ENCODE peak calls at places on chromosomes 7 and 10, in five cellular contexts. One of them, this sample, is unnamed.

GRCh38 chr10:14240253-14241189 is 90.2 kb downstream of the FRMD4A start:
- DNase-seq in GM12865: peak
- DNase-seq in uterus: no peak
- DNase-seq in cardiac fibroblast: no peak
- DNase-seq in GM12891: no peak
- DNase-seq in this sample: no peak

GRCh38 chr7:103065666-103066065 is 8.9 kb downstream of the FBXL13 start:
- DNase-seq in cardiac fibroblast: peak
- DNase-seq in GM12865: peak
- DNase-seq in GM12891: no peak
- DNase-seq in uterus: no peak
- DNase-seq in this sample: no peak

GRCh38 chr7:98293265-98293664 is 11.8 kb downstream of the BRI3 start:
- DNase-seq in cardiac fibroblast: no peak
- DNase-seq in GM12865: no peak
- DNase-seq in GM12891: no peak
- DNase-seq in uterus: no peak
- DNase-seq in this sample: no peak

GRCh38 chr7:141074162-141074989 is 512 bp downstream of the TMEM178B start:
- DNase-seq in uterus: no peak
- DNase-seq in GM12891: peak
- DNase-seq in cardiac fibroblast: no peak
- DNase-seq in GM12865: peak
- DNase-seq in this sample: no peak

GRCh38 chr7:127632276-127632910 is 14.5 kb upstream of the PAX4 start:
- DNase-seq in uterus: no peak
- DNase-seq in GM12891: no peak
- DNase-seq in GM12865: no peak
- DNase-seq in cardiac fibroblast: peak
- DNase-seq in this sample: no peak

GRCh38 chr10:106107711-106108110 is 1056.8 kb downstream of the SORCS1 start:
- DNase-seq in cardiac fibroblast: peak
- DNase-seq in GM12891: no peak
- DNase-seq in GM12865: no peak
- DNase-seq in uterus: no peak
- DNase-seq in this sample: no peak

GRCh38 chr10:64430690-64431323 is 909.6 kb downstream of the REEP3 start:
- DNase-seq in GM12865: peak
- DNase-seq in GM12891: no peak
- DNase-seq in cardiac fibroblast: peak
- DNase-seq in uterus: no peak
- DNase-seq in this sample: no peak

GRCh38 chr7:70384891-70385290 is 747.1 kb upstream of the GALNT17 start:
- DNase-seq in GM12891: no peak
- DNase-seq in cardiac fibroblast: peak
- DNase-seq in GM12865: no peak
- DNase-seq in uterus: no peak
- DNase-seq in this sample: no peak

GRCh38 chr7:95590387-95591248 is 5.7 kb downstream of the PDK4 start:
- DNase-seq in uterus: no peak
- DNase-seq in cardiac fibroblast: peak
- DNase-seq in GM12865: no peak
- DNase-seq in GM12891: no peak
- DNase-seq in this sample: no peak

GRCh38 chr7:136617176-136617575 is 251.3 kb upstream of the CHRM2 start:
- DNase-seq in GM12891: no peak
- DNase-seq in cardiac fibroblast: no peak
- DNase-seq in GM12865: no peak
- DNase-seq in uterus: no peak
- DNase-seq in this sample: no peak

GRCh38 chr7:17307033-17307432 is 8.6 kb downstream of the AHR start:
- DNase-seq in GM12865: no peak
- DNase-seq in uterus: no peak
- DNase-seq in cardiac fibroblast: no peak
- DNase-seq in GM12891: no peak
- DNase-seq in this sample: no peak

GRCh38 chr10:91127341-91128082 is 93.0 kb upstream of the PCGF5 start:
- DNase-seq in cardiac fibroblast: no peak
- DNase-seq in GM12891: no peak
- DNase-seq in uterus: no peak
- DNase-seq in GM12865: no peak
- DNase-seq in this sample: no peak

GRCh38 chr7:99762680-99763327 is 21.2 kb downstream of the CYP3A4 start:
- DNase-seq in GM12891: no peak
- DNase-seq in cardiac fibroblast: peak
- DNase-seq in GM12865: no peak
- DNase-seq in uterus: no peak
- DNase-seq in this sample: no peak

GRCh38 chr7:127976056-127976455 is 55.2 kb downstream of the LRRC4 start:
- DNase-seq in uterus: no peak
- DNase-seq in GM12891: no peak
- DNase-seq in GM12865: no peak
- DNase-seq in cardiac fibroblast: peak
- DNase-seq in this sample: no peak

GRCh38 chr7:45130910-45131309 is 19.4 kb upstream of the TBRG4 start:
- DNase-seq in GM12891: no peak
- DNase-seq in GM12865: no peak
- DNase-seq in cardiac fibroblast: no peak
- DNase-seq in uterus: no peak
- DNase-seq in this sample: no peak

GRCh38 chr10:133399123-133399601 is 5.2 kb downstream of the MTG1 start:
- DNase-seq in GM12891: no peak
- DNase-seq in uterus: no peak
- DNase-seq in cardiac fibroblast: no peak
- DNase-seq in GM12865: no peak
- DNase-seq in this sample: no peak

GRCh38 chr10:124724279-124725027 is 19.7 kb downstream of the FAM53B start:
- DNase-seq in uterus: peak
- DNase-seq in GM12865: peak
- DNase-seq in GM12891: no peak
- DNase-seq in cardiac fibroblast: no peak
- DNase-seq in this sample: no peak

GRCh38 chr7:44327981-44328380 is 2.6 kb upstream of the CAMK2B start:
- DNase-seq in GM12865: no peak
- DNase-seq in uterus: no peak
- DNase-seq in cardiac fibroblast: no peak
- DNase-seq in GM12891: no peak
- DNase-seq in this sample: no peak

GRCh38 chr7:5278781-5279180 is 4.0 kb upstream of the SLC29A4 start:
- DNase-seq in cardiac fibroblast: peak
- DNase-seq in uterus: no peak
- DNase-seq in GM12865: no peak
- DNase-seq in GM12891: no peak
- DNase-seq in this sample: no peak

This sample was measured in GM12864.